ENCODE peak calls at places on chromosomes 6 and 20, in ten cellular contexts. Q is A673, N is SJCRH30, S is right cardiac atrium, Z is stomach, J is ascending aorta, B is heart right ventricle, L is breast epithelium, Y is IMR-90, U is psoas muscle. O is an unnamed sample.

GRCh38 chr20:32329817-32330554 is 28.1 kb upstream of the ASXL1 start:
- DNase-seq in Q (no peak), N (no peak), J (no peak), Y (no peak), L (no peak), Z (no peak), B (no peak), S (no peak), U (no peak), O (no peak)

GRCh38 chr6:160912411-160912810 is 79.2 kb upstream of the MAP3K4 start:
- DNase-seq in S (no peak), U (no peak), J (no peak), Q (no peak), L (no peak), B (no peak), N (no peak), Z (no peak), Y (no peak), O (no peak)

GRCh38 chr6:125375841-125376240 is 74.1 kb upstream of the HDDC2 start:
- DNase-seq in L (no peak), N (no peak), S (no peak), J (no peak), U (no peak), Z (no peak), Q (no peak), Y (no peak), B (no peak), O (no peak)

GRCh38 chr6:89930789-89931188 is 36.5 kb downstream of the GJA10 start:
- DNase-seq in N (no peak), L (no peak), U (no peak), B (no peak), Q (no peak), J (no peak), S (no peak), Z (no peak), Y (no peak), O (no peak)

GRCh38 chr20:46831633-46832011 is 63.0 kb upstream of the EYA2 start:
- DNase-seq in L (no peak), U (no peak), Q (no peak), Z (no peak), J (no peak), B (no peak), S (no peak), N (no peak), Y (peak; percentile 12), O (no peak)

GRCh38 chr20:37513764-37514359 is 7.2 kb upstream of the NNAT start:
- DNase-seq in S (no peak), U (no peak), B (no peak), L (no peak), J (no peak), Y (no peak), Z (no peak), N (no peak), Q (no peak), O (no peak)

GRCh38 chr6:125577263-125577662 is 172.2 kb upstream of the HEY2 start:
- DNase-seq in J (no peak), L (no peak), Z (no peak), S (no peak), U (no peak), N (no peak), B (no peak), Y (no peak), Q (no peak), O (no peak)

GRCh38 chr6:34248198-34248726 is 544 bp downstream of the SMIM29 start:
- DNase-seq in N (peak; percentile 31), Q (no peak), Y (peak; percentile 18), J (peak; percentile 65), B (peak; percentile 67), S (peak; percentile 90), U (peak; percentile 85), Z (peak; percentile 52), L (peak; percentile 76), O (peak; percentile 90)

GRCh38 chr6:132887204-132887603 is 72.8 kb downstream of the RPS12 start:
- DNase-seq in Z (no peak), Q (no peak), N (no peak), J (no peak), Y (no peak), L (no peak), B (no peak), S (no peak), U (no peak), O (no peak)

GRCh38 chr6:33692760-33693158 is 18.7 kb downstream of the UQCC2 start:
- DNase-seq in S (no peak), N (no peak), Q (no peak), L (no peak), Z (peak; percentile 51), J (peak; percentile 31), B (peak; percentile 40), Y (peak; percentile 7), U (peak; percentile 77), O (peak; percentile 86)

GRCh38 chr6:107543088-107543487 is 53.2 kb downstream of the SOBP start:
- DNase-seq in J (no peak), Y (no peak), U (peak; percentile 55), S (peak; percentile 81), L (no peak), N (peak; percentile 50), Z (no peak), Q (no peak), B (peak; percentile 16), O (no peak)

GRCh38 chr20:49320460-49320859 is 42.6 kb upstream of the ZNFX1 start:
- DNase-seq in L (no peak), S (no peak), N (peak; percentile 67), J (no peak), U (no peak), Q (peak; percentile 57), Z (no peak), Y (peak; percentile 38), B (no peak), O (no peak)

GRCh38 chr20:41248371-41249024 is 69.0 kb downstream of the ZHX3 start:
- DNase-seq in Y (no peak), U (no peak), N (no peak), J (no peak), L (no peak), Z (no peak), Q (no peak), B (no peak), S (no peak), O (no peak)

GRCh38 chr20:14860410-14860814 is 523.0 kb upstream of the FLRT3 start:
- DNase-seq in J (no peak), Z (no peak), U (no peak), N (peak; percentile 22), B (no peak), Q (no peak), Y (no peak), S (no peak), L (no peak), O (no peak)

DNA sequence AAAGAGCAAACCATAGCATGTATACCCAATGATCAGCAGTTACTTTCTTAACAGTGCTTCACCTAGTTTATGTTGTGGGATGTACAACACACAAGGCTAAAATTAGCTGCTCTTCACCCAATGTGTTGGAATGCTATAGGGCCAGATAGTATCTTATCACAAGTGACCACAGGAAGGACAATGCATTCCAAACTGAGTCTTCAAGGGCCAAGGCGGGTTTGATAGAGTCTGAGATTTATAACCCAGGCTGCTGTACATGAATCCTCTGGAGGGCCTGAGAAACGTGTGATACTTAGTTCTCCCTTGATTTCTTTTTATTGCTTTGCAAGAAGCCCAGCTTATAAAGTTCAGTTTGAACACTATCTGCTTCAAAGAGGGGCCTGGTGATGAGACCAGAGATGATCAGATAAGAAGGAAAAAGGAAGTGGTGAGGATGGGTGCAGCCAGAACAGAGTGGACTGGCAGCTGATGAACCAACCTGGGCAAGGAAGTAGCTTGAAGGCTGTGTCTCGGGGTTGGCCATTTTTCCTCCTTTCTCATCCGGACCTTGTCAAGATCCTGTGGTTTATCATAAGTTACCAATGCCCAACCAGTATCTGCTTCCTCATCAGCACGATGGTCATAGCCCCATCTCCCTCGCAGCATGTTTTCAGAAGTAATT is 62.2 kb upstream of the BMP2 start:
- DNase-seq in Z (no peak), U (no peak), J (no peak), L (no peak), Q (no peak), S (no peak), N (no peak), Y (no peak), B (no peak), O (no peak)
- H3K27ac ChIP-seq in Z (peak overlapping the region; percentile 87), U (peak overlapping the region; percentile 58), J (peak overlapping the region; percentile 86), L (no peak overlapping the region), Q (no peak overlapping the region), S (peak overlapping the region; percentile 17), N (no peak overlapping the region), Y (no peak overlapping the region), B (peak overlapping the region; percentile 66), O (peak overlapping the region; percentile 73)

GRCh38 chr6:44668391-44668930 is 281.0 kb downstream of the CDC5L start:
- DNase-seq in Z (no peak), Y (no peak), B (no peak), S (no peak), N (no peak), J (no peak), L (no peak), U (no peak), Q (no peak), O (no peak)
- H3K4me1 ChIP-seq in Z (no peaks in the 10 kb centered on the region), Y (peaks cover 17% of the 10 kb centered on the region), B (no peaks in the 10 kb centered on the region), S (no peaks in the 10 kb centered on the region), N (peaks cover 81% of the 10 kb centered on the region), J (no peaks in the 10 kb centered on the region), L (no peaks in the 10 kb centered on the region), U (no peaks in the 10 kb centered on the region), Q (peaks cover 39% of the 10 kb centered on the region), O (no peaks in the 10 kb centered on the region)

GRCh38 chr6:105389543-105389942 is 13.3 kb downstream of the PREP start:
- DNase-seq in Z (no peak), U (no peak), L (no peak), N (no peak), Y (no peak), Q (no peak), S (no peak), B (no peak), J (no peak), O (no peak)
- H3K27ac ChIP-seq in Z (peak overlapping the region; percentile 48), U (no peak overlapping the region), L (no peak overlapping the region), N (no peak overlapping the region), Y (no peak overlapping the region), Q (no peak overlapping the region), S (no peak overlapping the region), B (no peak overlapping the region), J (no peak overlapping the region), O (no peak overlapping the region)

GRCh38 chr6:139473239-139473701 is 98.8 kb upstream of the CITED2 start:
- DNase-seq in Q (peak; percentile 88), J (no peak), B (no peak), N (peak; percentile 10), Z (no peak), U (no peak), L (no peak), S (peak; percentile 42), Y (no peak), O (peak; percentile 74)

GRCh38 chr6:139472341-139473038 is 98.0 kb upstream of the CITED2 start:
- DNase-seq in Y (peak; percentile 44), S (no peak), N (no peak), U (no peak), Z (no peak), B (no peak), L (no peak), Q (no peak), J (no peak), O (no peak)

GRCh38 chr6:139475231-139475630 is 100.8 kb upstream of the CITED2 start:
- DNase-seq in Q (no peak), S (no peak), Y (no peak), J (no peak), Z (no peak), U (no peak), N (peak; percentile 6), B (no peak), L (no peak), O (no peak)

GRCh38 chr6:139473731-139474130 is 99.3 kb upstream of the CITED2 start:
- DNase-seq in J (no peak), N (no peak), L (no peak), S (no peak), Y (no peak), Q (no peak), B (no peak), U (no peak), Z (no peak), O (no peak)

GRCh38 chr6:139474145-139475108 is 100.0 kb upstream of the CITED2 start:
- DNase-seq in N (peak; percentile 79), S (no peak), J (no peak), L (no peak), Z (no peak), U (no peak), B (no peak), Q (peak; percentile 73), Y (peak; percentile 66), O (no peak)
- H3K4me1 ChIP-seq in N (peaks cover 17% of the 10 kb centered on the region), S (peaks cover 3% of the 10 kb centered on the region), J (peaks cover 19% of the 10 kb centered on the region), L (no peaks in the 10 kb centered on the region), Z (no peaks in the 10 kb centered on the region), U (peaks cover 23% of the 10 kb centered on the region), B (peaks cover 12% of the 10 kb centered on the region), Q (peaks cover 40% of the 10 kb centered on the region), Y (peaks cover 16% of the 10 kb centered on the region), O (peaks cover 19% of the 10 kb centered on the region)